ENCODE peak calls at places on chromosomes 12 and 14, in ten cellular contexts. One of them, this sample, is unnamed.

GRCh38 chr14:51368721-51369163 is 128.7 kb downstream of the TMX1 start:
- DNase-seq in DND-41: no peak
- DNase-seq in uterus: peak; percentile 28
- DNase-seq in brain microvascular endothelial cell: peak; percentile 90
- DNase-seq in lung: no peak
- DNase-seq in neural progenitor cell: no peak
- DNase-seq in adipocyte: peak; percentile 95
- DNase-seq in ovary: no peak
- DNase-seq in cardiac muscle cell: no peak
- DNase-seq in mesendoderm: no peak
- DNase-seq in this sample: peak; percentile 86

GRCh38 chr14:91062600-91062999 is 2.2 kb upstream of the RPS6KA5 start:
- DNase-seq in DND-41: peak; percentile 15
- DNase-seq in uterus: no peak
- DNase-seq in brain microvascular endothelial cell: no peak
- DNase-seq in lung: no peak
- DNase-seq in neural progenitor cell: no peak
- DNase-seq in adipocyte: no peak
- DNase-seq in ovary: no peak
- DNase-seq in cardiac muscle cell: no peak
- DNase-seq in mesendoderm: no peak
- DNase-seq in this sample: no peak

GRCh38 chr14:58730793-58731464 is 93.2 kb downstream of the DACT1 start:
- DNase-seq in DND-41: no peak
- DNase-seq in uterus: no peak
- DNase-seq in brain microvascular endothelial cell: no peak
- DNase-seq in lung: no peak
- DNase-seq in neural progenitor cell: no peak
- DNase-seq in adipocyte: no peak
- DNase-seq in ovary: no peak
- DNase-seq in cardiac muscle cell: no peak
- DNase-seq in mesendoderm: no peak
- DNase-seq in this sample: no peak

GRCh38 chr12:106149096-106149784 is 10.5 kb upstream of the NUAK1 start:
- DNase-seq in DND-41: peak; percentile 10
- DNase-seq in uterus: no peak
- DNase-seq in brain microvascular endothelial cell: no peak
- DNase-seq in lung: no peak
- DNase-seq in neural progenitor cell: peak; percentile 33
- DNase-seq in adipocyte: peak; percentile 55
- DNase-seq in ovary: no peak
- DNase-seq in cardiac muscle cell: peak; percentile 58
- DNase-seq in mesendoderm: peak; percentile 67
- DNase-seq in this sample: no peak

GRCh38 chr12:131210506-131211278 is 257.0 kb downstream of the ADGRD1 start:
- DNase-seq in DND-41: no peak
- DNase-seq in uterus: no peak
- DNase-seq in brain microvascular endothelial cell: no peak
- DNase-seq in lung: no peak
- DNase-seq in neural progenitor cell: no peak
- DNase-seq in adipocyte: no peak
- DNase-seq in ovary: no peak
- DNase-seq in cardiac muscle cell: no peak
- DNase-seq in mesendoderm: peak; percentile 92
- DNase-seq in this sample: no peak

GRCh38 chr14:54438703-54439102 is 2.5 kb downstream of the CNIH1 start:
- DNase-seq in DND-41: no peak
- DNase-seq in uterus: no peak
- DNase-seq in brain microvascular endothelial cell: no peak
- DNase-seq in lung: no peak
- DNase-seq in neural progenitor cell: no peak
- DNase-seq in adipocyte: no peak
- DNase-seq in ovary: no peak
- DNase-seq in cardiac muscle cell: no peak
- DNase-seq in mesendoderm: peak; percentile 64
- DNase-seq in this sample: no peak

GRCh38 chr14:53368714-53369191 is 215.6 kb upstream of the DDHD1 start:
- DNase-seq in DND-41: no peak
- DNase-seq in uterus: no peak
- DNase-seq in brain microvascular endothelial cell: no peak
- DNase-seq in lung: no peak
- DNase-seq in neural progenitor cell: no peak
- DNase-seq in adipocyte: peak; percentile 82
- DNase-seq in ovary: no peak
- DNase-seq in cardiac muscle cell: no peak
- DNase-seq in mesendoderm: no peak
- DNase-seq in this sample: no peak

GRCh38 chr12:52370906-52371608 is 3.8 kb upstream of the KRT85 start:
- DNase-seq in DND-41: no peak
- DNase-seq in uterus: peak; percentile 66
- DNase-seq in brain microvascular endothelial cell: peak; percentile 30
- DNase-seq in lung: no peak
- DNase-seq in neural progenitor cell: peak; percentile 25
- DNase-seq in adipocyte: peak; percentile 86
- DNase-seq in ovary: peak; percentile 33
- DNase-seq in cardiac muscle cell: no peak
- DNase-seq in mesendoderm: no peak
- DNase-seq in this sample: no peak

GRCh38 chr12:3980504-3981272 is 107.5 kb upstream of the PARP11 start:
- DNase-seq in DND-41: no peak
- DNase-seq in uterus: no peak
- DNase-seq in brain microvascular endothelial cell: no peak
- DNase-seq in lung: no peak
- DNase-seq in neural progenitor cell: peak; percentile 27
- DNase-seq in adipocyte: no peak
- DNase-seq in ovary: no peak
- DNase-seq in cardiac muscle cell: no peak
- DNase-seq in mesendoderm: no peak
- DNase-seq in this sample: no peak

GRCh38 chr14:83575301-83575700 is 1954.6 kb upstream of the FLRT2 start:
- DNase-seq in DND-41: no peak
- DNase-seq in uterus: no peak
- DNase-seq in brain microvascular endothelial cell: no peak
- DNase-seq in lung: no peak
- DNase-seq in neural progenitor cell: no peak
- DNase-seq in adipocyte: peak; percentile 32
- DNase-seq in ovary: no peak
- DNase-seq in cardiac muscle cell: no peak
- DNase-seq in mesendoderm: no peak
- DNase-seq in this sample: no peak

GRCh38 chr14:51527073-51527472 is 124.6 kb upstream of the FRMD6 start:
- DNase-seq in DND-41: no peak
- DNase-seq in uterus: no peak
- DNase-seq in brain microvascular endothelial cell: peak; percentile 66
- DNase-seq in lung: no peak
- DNase-seq in neural progenitor cell: no peak
- DNase-seq in adipocyte: no peak
- DNase-seq in ovary: no peak
- DNase-seq in cardiac muscle cell: no peak
- DNase-seq in mesendoderm: no peak
- DNase-seq in this sample: no peak

GRCh38 chr12:112963227-112963861 is 15.0 kb upstream of the OAS2 start:
- DNase-seq in DND-41: no peak
- DNase-seq in uterus: no peak
- DNase-seq in brain microvascular endothelial cell: no peak
- DNase-seq in lung: no peak
- DNase-seq in neural progenitor cell: peak; percentile 23
- DNase-seq in adipocyte: no peak
- DNase-seq in ovary: no peak
- DNase-seq in cardiac muscle cell: no peak
- DNase-seq in mesendoderm: no peak
- DNase-seq in this sample: no peak

GRCh38 chr12:108995370-108995992 is 25.4 kb downstream of the SVOP start:
- DNase-seq in DND-41: no peak
- DNase-seq in uterus: no peak
- DNase-seq in brain microvascular endothelial cell: no peak
- DNase-seq in lung: no peak
- DNase-seq in neural progenitor cell: no peak
- DNase-seq in adipocyte: no peak
- DNase-seq in ovary: no peak
- DNase-seq in cardiac muscle cell: no peak
- DNase-seq in mesendoderm: no peak
- DNase-seq in this sample: no peak

GRCh38 chr12:23552417-23552816 is 397.1 kb downstream of the SOX5 start:
- DNase-seq in DND-41: no peak
- DNase-seq in uterus: no peak
- DNase-seq in brain microvascular endothelial cell: no peak
- DNase-seq in lung: no peak
- DNase-seq in neural progenitor cell: no peak
- DNase-seq in adipocyte: no peak
- DNase-seq in ovary: no peak
- DNase-seq in cardiac muscle cell: no peak
- DNase-seq in mesendoderm: peak; percentile 52
- DNase-seq in this sample: no peak

GRCh38 chr12:123271182-123271491 is 519 bp downstream of the CDK2AP1 start:
- DNase-seq in DND-41: peak; percentile 78
- DNase-seq in uterus: peak; percentile 71
- DNase-seq in brain microvascular endothelial cell: peak; percentile 40
- DNase-seq in lung: peak; percentile 66
- DNase-seq in neural progenitor cell: peak; percentile 91
- DNase-seq in adipocyte: peak; percentile 93
- DNase-seq in ovary: peak; percentile 76
- DNase-seq in cardiac muscle cell: peak; percentile 85
- DNase-seq in mesendoderm: peak; percentile 58
- DNase-seq in this sample: peak; percentile 69

GRCh38 chr12:8078400-8078799 is 3.7 kb upstream of the NECAP1 start:
- DNase-seq in DND-41: peak; percentile 67
- DNase-seq in uterus: no peak
- DNase-seq in brain microvascular endothelial cell: peak; percentile 63
- DNase-seq in lung: no peak
- DNase-seq in neural progenitor cell: peak; percentile 62
- DNase-seq in adipocyte: peak; percentile 78
- DNase-seq in ovary: peak; percentile 19
- DNase-seq in cardiac muscle cell: peak; percentile 57
- DNase-seq in mesendoderm: peak; percentile 68
- DNase-seq in this sample: peak; percentile 35

GRCh38 chr12:132604108-132605054 is 6.0 kb downstream of the LRCOL1 start:
- DNase-seq in DND-41: no peak
- DNase-seq in uterus: no peak
- DNase-seq in brain microvascular endothelial cell: no peak
- DNase-seq in lung: no peak
- DNase-seq in neural progenitor cell: no peak
- DNase-seq in adipocyte: no peak
- DNase-seq in ovary: peak; percentile 33
- DNase-seq in cardiac muscle cell: no peak
- DNase-seq in mesendoderm: no peak
- DNase-seq in this sample: no peak
- H3K27me3 ChIP-seq in DND-41: peaks cover 10% of the 10 kb centered on the region
- H3K27me3 ChIP-seq in uterus: no peaks in the 10 kb centered on the region
- H3K27me3 ChIP-seq in brain microvascular endothelial cell: peaks cover 45% of the 10 kb centered on the region
- H3K27me3 ChIP-seq in lung: no peaks in the 10 kb centered on the region
- H3K27me3 ChIP-seq in neural progenitor cell: peaks cover 100% of the 10 kb centered on the region
- H3K27me3 ChIP-seq in adipocyte: peaks cover 67% of the 10 kb centered on the region
- H3K27me3 ChIP-seq in ovary: no peaks in the 10 kb centered on the region
- H3K27me3 ChIP-seq in cardiac muscle cell: peaks cover 57% of the 10 kb centered on the region
- H3K27me3 ChIP-seq in mesendoderm: no peaks in the 10 kb centered on the region
- H3K27me3 ChIP-seq in this sample: peaks cover 18% of the 10 kb centered on the region

DNA sequence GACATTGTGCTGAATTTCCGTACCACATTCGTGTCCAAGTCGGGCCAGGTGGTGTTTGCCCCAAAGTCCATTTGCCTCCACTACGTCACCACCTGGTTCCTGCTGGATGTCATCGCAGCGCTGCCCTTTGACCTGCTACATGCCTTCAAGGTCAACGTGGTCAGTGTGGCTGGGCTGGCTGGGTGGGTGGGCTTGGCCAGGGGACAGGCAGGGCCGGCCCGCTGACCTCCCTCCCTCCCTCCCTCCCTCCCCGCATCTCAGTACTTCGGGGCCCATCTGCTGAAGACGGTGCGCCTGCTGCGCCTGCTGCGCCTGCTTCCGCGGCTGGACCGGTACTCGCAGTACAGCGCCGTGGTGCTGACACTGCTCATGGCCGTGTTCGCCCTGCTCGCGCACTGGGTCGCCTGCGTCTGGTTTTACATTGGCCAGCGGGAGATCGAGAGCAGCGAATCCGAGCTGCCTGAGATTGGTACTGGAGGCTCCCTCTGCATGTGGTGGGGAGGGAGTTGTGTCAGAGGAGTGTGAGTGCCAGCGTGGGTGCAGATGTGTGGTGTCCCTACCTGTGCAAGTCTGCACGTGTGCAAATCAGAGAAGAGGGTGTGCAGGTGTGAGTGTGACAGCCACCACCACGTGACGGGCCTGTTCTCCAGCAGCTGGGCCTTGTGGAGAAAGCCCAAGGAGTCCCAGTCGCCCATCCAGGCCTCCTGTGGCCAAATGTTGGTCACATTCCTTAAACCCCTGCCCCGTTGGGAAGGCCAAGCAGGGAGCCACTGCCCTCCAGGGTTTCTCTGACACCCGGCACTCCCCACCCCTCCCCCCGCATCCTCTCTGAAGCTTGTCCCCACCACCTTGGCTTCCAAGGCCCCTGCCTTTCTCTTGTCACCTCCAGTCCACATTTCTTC is 5.3 kb downstream of the KCNH3 start:
- DNase-seq in DND-41: no peak
- DNase-seq in uterus: no peak
- DNase-seq in brain microvascular endothelial cell: no peak
- DNase-seq in lung: no peak
- DNase-seq in neural progenitor cell: no peak
- DNase-seq in adipocyte: no peak
- DNase-seq in ovary: no peak
- DNase-seq in cardiac muscle cell: peak; percentile 39
- DNase-seq in mesendoderm: peak; percentile 41
- DNase-seq in this sample: peak; percentile 44
- H3K27me3 ChIP-seq in DND-41: peaks cover 11% of the 10 kb centered on the region
- H3K27me3 ChIP-seq in uterus: no peaks in the 10 kb centered on the region
- H3K27me3 ChIP-seq in brain microvascular endothelial cell: peaks cover 19% of the 10 kb centered on the region
- H3K27me3 ChIP-seq in lung: no peaks in the 10 kb centered on the region
- H3K27me3 ChIP-seq in neural progenitor cell: peaks cover 100% of the 10 kb centered on the region
- H3K27me3 ChIP-seq in adipocyte: peaks cover 85% of the 10 kb centered on the region
- H3K27me3 ChIP-seq in ovary: no peaks in the 10 kb centered on the region
- H3K27me3 ChIP-seq in cardiac muscle cell: peaks cover 99% of the 10 kb centered on the region
- H3K27me3 ChIP-seq in mesendoderm: peaks cover 25% of the 10 kb centered on the region
- H3K27me3 ChIP-seq in this sample: peaks cover 24% of the 10 kb centered on the region

DNA sequence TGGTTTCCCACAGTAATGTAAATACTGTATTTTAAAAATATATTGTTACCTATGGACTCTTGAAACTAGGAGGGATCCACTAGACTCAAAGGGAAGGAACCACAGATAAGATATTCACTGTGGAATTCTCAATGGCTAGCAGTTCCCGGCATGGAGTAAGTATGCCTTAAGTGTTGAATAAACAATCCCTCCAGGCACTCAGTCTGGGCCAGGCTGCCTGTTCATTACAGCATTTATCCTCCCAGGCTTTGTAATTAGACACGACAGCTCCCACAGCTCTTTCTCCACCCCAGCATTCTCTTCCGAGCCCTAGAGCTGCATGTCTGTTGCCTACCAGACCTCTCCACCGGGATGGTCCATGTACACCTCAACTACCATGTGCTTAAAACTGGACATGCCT is 22.4 kb upstream of the C14orf132 start:
- DNase-seq in DND-41: no peak
- DNase-seq in uterus: no peak
- DNase-seq in brain microvascular endothelial cell: no peak
- DNase-seq in lung: no peak
- DNase-seq in neural progenitor cell: peak; percentile 67
- DNase-seq in adipocyte: peak; percentile 43
- DNase-seq in ovary: no peak
- DNase-seq in cardiac muscle cell: peak; percentile 77
- DNase-seq in mesendoderm: peak; percentile 94
- DNase-seq in this sample: no peak
- H3K27me3 ChIP-seq in DND-41: no peaks in the 10 kb centered on the region
- H3K27me3 ChIP-seq in uterus: no peaks in the 10 kb centered on the region
- H3K27me3 ChIP-seq in brain microvascular endothelial cell: no peaks in the 10 kb centered on the region
- H3K27me3 ChIP-seq in lung: peaks cover 4% of the 10 kb centered on the region
- H3K27me3 ChIP-seq in neural progenitor cell: no peaks in the 10 kb centered on the region
- H3K27me3 ChIP-seq in adipocyte: peaks cover 45% of the 10 kb centered on the region
- H3K27me3 ChIP-seq in ovary: no peaks in the 10 kb centered on the region
- H3K27me3 ChIP-seq in cardiac muscle cell: no peaks in the 10 kb centered on the region
- H3K27me3 ChIP-seq in mesendoderm: no peaks in the 10 kb centered on the region
- H3K27me3 ChIP-seq in this sample: peaks cover 6% of the 10 kb centered on the region

GRCh38 chr14:105660816-105661531 is 134.6 kb downstream of the TMEM121 start:
- DNase-seq in DND-41: no peak
- DNase-seq in uterus: no peak
- DNase-seq in brain microvascular endothelial cell: no peak
- DNase-seq in lung: no peak
- DNase-seq in neural progenitor cell: no peak
- DNase-seq in adipocyte: no peak
- DNase-seq in ovary: no peak
- DNase-seq in cardiac muscle cell: no peak
- DNase-seq in mesendoderm: no peak
- DNase-seq in this sample: no peak
- H3K27me3 ChIP-seq in DND-41: no peaks in the 10 kb centered on the region
- H3K27me3 ChIP-seq in uterus: no peaks in the 10 kb centered on the region
- H3K27me3 ChIP-seq in brain microvascular endothelial cell: no peaks in the 10 kb centered on the region
- H3K27me3 ChIP-seq in lung: no peaks in the 10 kb centered on the region
- H3K27me3 ChIP-seq in neural progenitor cell: no peaks in the 10 kb centered on the region
- H3K27me3 ChIP-seq in adipocyte: no peaks in the 10 kb centered on the region
- H3K27me3 ChIP-seq in ovary: no peaks in the 10 kb centered on the region
- H3K27me3 ChIP-seq in cardiac muscle cell: no peaks in the 10 kb centered on the region
- H3K27me3 ChIP-seq in mesendoderm: no peaks in the 10 kb centered on the region
- H3K27me3 ChIP-seq in this sample: no peaks in the 10 kb centered on the region

This sample was measured in SJSA1.